ENCODE peak calls at places on chromosome 3, in ten cellular contexts. One of them, this sample, is unnamed.

GRCh38 chr3:12227833-12228232 is 61.0 kb upstream of the PPARG start:
- DNase-seq in skeletal muscle cell: peak; percentile 60
- DNase-seq in GM20000: no peak
- DNase-seq in HEK293T: no peak
- DNase-seq in PC-3: peak; percentile 71
- DNase-seq in activated T-helper 1 cell treated with Interleukin-2 at 50 U/mL for 16 hours: no peak
- DNase-seq in T follicular helper cell: no peak
- DNase-seq in CD4-positive, alpha-beta T cell: no peak
- DNase-seq in C1 segment of cervical spinal cord: no peak
- DNase-seq in GM12878: no peak
- DNase-seq in this sample: no peak

GRCh38 chr3:146326875-146327543 is 76.1 kb upstream of the PLSCR4 start:
- DNase-seq in skeletal muscle cell: no peak
- DNase-seq in GM20000: no peak
- DNase-seq in HEK293T: peak; percentile 42
- DNase-seq in PC-3: peak; percentile 84
- DNase-seq in activated T-helper 1 cell treated with Interleukin-2 at 50 U/mL for 16 hours: no peak
- DNase-seq in T follicular helper cell: no peak
- DNase-seq in CD4-positive, alpha-beta T cell: no peak
- DNase-seq in C1 segment of cervical spinal cord: no peak
- DNase-seq in GM12878: no peak
- DNase-seq in this sample: peak; percentile 10

GRCh38 chr3:185216587-185216918 is 37.3 kb downstream of the EHHADH start:
- DNase-seq in skeletal muscle cell: no peak
- DNase-seq in GM20000: no peak
- DNase-seq in HEK293T: no peak
- DNase-seq in PC-3: no peak
- DNase-seq in activated T-helper 1 cell treated with Interleukin-2 at 50 U/mL for 16 hours: no peak
- DNase-seq in T follicular helper cell: no peak
- DNase-seq in CD4-positive, alpha-beta T cell: no peak
- DNase-seq in C1 segment of cervical spinal cord: no peak
- DNase-seq in GM12878: no peak
- DNase-seq in this sample: no peak

GRCh38 chr3:64331605-64332004 is 106.3 kb upstream of the PRICKLE2 start:
- DNase-seq in skeletal muscle cell: no peak
- DNase-seq in GM20000: no peak
- DNase-seq in HEK293T: no peak
- DNase-seq in PC-3: no peak
- DNase-seq in activated T-helper 1 cell treated with Interleukin-2 at 50 U/mL for 16 hours: no peak
- DNase-seq in T follicular helper cell: no peak
- DNase-seq in CD4-positive, alpha-beta T cell: no peak
- DNase-seq in C1 segment of cervical spinal cord: no peak
- DNase-seq in GM12878: no peak
- DNase-seq in this sample: no peak

GRCh38 chr3:11638669-11639402 is 4.9 kb downstream of the VGLL4 start:
- DNase-seq in skeletal muscle cell: no peak
- DNase-seq in GM20000: no peak
- DNase-seq in HEK293T: peak; percentile 28
- DNase-seq in PC-3: no peak
- DNase-seq in activated T-helper 1 cell treated with Interleukin-2 at 50 U/mL for 16 hours: no peak
- DNase-seq in T follicular helper cell: no peak
- DNase-seq in CD4-positive, alpha-beta T cell: no peak
- DNase-seq in C1 segment of cervical spinal cord: no peak
- DNase-seq in GM12878: no peak
- DNase-seq in this sample: no peak

GRCh38 chr3:16936656-16937055 is 51.9 kb downstream of the PLCL2 start:
- DNase-seq in skeletal muscle cell: no peak
- DNase-seq in GM20000: no peak
- DNase-seq in HEK293T: no peak
- DNase-seq in PC-3: no peak
- DNase-seq in activated T-helper 1 cell treated with Interleukin-2 at 50 U/mL for 16 hours: no peak
- DNase-seq in T follicular helper cell: no peak
- DNase-seq in CD4-positive, alpha-beta T cell: no peak
- DNase-seq in C1 segment of cervical spinal cord: no peak
- DNase-seq in GM12878: no peak
- DNase-seq in this sample: no peak

GRCh38 chr3:14769531-14770325 is 49.0 kb upstream of the FGD5 start:
- DNase-seq in skeletal muscle cell: no peak
- DNase-seq in GM20000: no peak
- DNase-seq in HEK293T: no peak
- DNase-seq in PC-3: no peak
- DNase-seq in activated T-helper 1 cell treated with Interleukin-2 at 50 U/mL for 16 hours: no peak
- DNase-seq in T follicular helper cell: no peak
- DNase-seq in CD4-positive, alpha-beta T cell: no peak
- DNase-seq in C1 segment of cervical spinal cord: no peak
- DNase-seq in GM12878: no peak
- DNase-seq in this sample: no peak

GRCh38 chr3:127265581-127265981 is 22.3 kb downstream of the PRR20G start:
- DNase-seq in skeletal muscle cell: no peak
- DNase-seq in GM20000: no peak
- DNase-seq in HEK293T: no peak
- DNase-seq in PC-3: no peak
- DNase-seq in activated T-helper 1 cell treated with Interleukin-2 at 50 U/mL for 16 hours: no peak
- DNase-seq in T follicular helper cell: no peak
- DNase-seq in CD4-positive, alpha-beta T cell: no peak
- DNase-seq in C1 segment of cervical spinal cord: no peak
- DNase-seq in GM12878: no peak
- DNase-seq in this sample: no peak

GRCh38 chr3:45026957-45027356 is 854 bp downstream of the CLEC3B start:
- DNase-seq in skeletal muscle cell: no peak
- DNase-seq in GM20000: no peak
- DNase-seq in HEK293T: no peak
- DNase-seq in PC-3: no peak
- DNase-seq in activated T-helper 1 cell treated with Interleukin-2 at 50 U/mL for 16 hours: no peak
- DNase-seq in T follicular helper cell: no peak
- DNase-seq in CD4-positive, alpha-beta T cell: no peak
- DNase-seq in C1 segment of cervical spinal cord: no peak
- DNase-seq in GM12878: no peak
- DNase-seq in this sample: no peak

GRCh38 chr3:172982731-172983364 is 158.2 kb downstream of the SPATA16 start:
- DNase-seq in skeletal muscle cell: no peak
- DNase-seq in GM20000: no peak
- DNase-seq in HEK293T: peak; percentile 8
- DNase-seq in PC-3: peak; percentile 18
- DNase-seq in activated T-helper 1 cell treated with Interleukin-2 at 50 U/mL for 16 hours: no peak
- DNase-seq in T follicular helper cell: no peak
- DNase-seq in CD4-positive, alpha-beta T cell: no peak
- DNase-seq in C1 segment of cervical spinal cord: no peak
- DNase-seq in GM12878: no peak
- DNase-seq in this sample: no peak

GRCh38 chr3:195774917-195775316 is 36.8 kb downstream of the MUC4 start:
- DNase-seq in skeletal muscle cell: no peak
- DNase-seq in GM20000: no peak
- DNase-seq in HEK293T: peak; percentile 65
- DNase-seq in PC-3: peak; percentile 59
- DNase-seq in activated T-helper 1 cell treated with Interleukin-2 at 50 U/mL for 16 hours: no peak
- DNase-seq in T follicular helper cell: no peak
- DNase-seq in CD4-positive, alpha-beta T cell: no peak
- DNase-seq in C1 segment of cervical spinal cord: no peak
- DNase-seq in GM12878: no peak
- DNase-seq in this sample: peak; percentile 82

GRCh38 chr3:43030162-43030935 is 51.2 kb downstream of the GASK1A start:
- DNase-seq in skeletal muscle cell: no peak
- DNase-seq in GM20000: no peak
- DNase-seq in HEK293T: no peak
- DNase-seq in PC-3: no peak
- DNase-seq in activated T-helper 1 cell treated with Interleukin-2 at 50 U/mL for 16 hours: no peak
- DNase-seq in T follicular helper cell: no peak
- DNase-seq in CD4-positive, alpha-beta T cell: no peak
- DNase-seq in C1 segment of cervical spinal cord: no peak
- DNase-seq in GM12878: no peak
- DNase-seq in this sample: no peak

GRCh38 chr3:70531063-70531657 is 218.7 kb upstream of the MDFIC2 start:
- DNase-seq in skeletal muscle cell: no peak
- DNase-seq in GM20000: peak; percentile 13
- DNase-seq in HEK293T: peak; percentile 16
- DNase-seq in PC-3: peak; percentile 26
- DNase-seq in activated T-helper 1 cell treated with Interleukin-2 at 50 U/mL for 16 hours: no peak
- DNase-seq in T follicular helper cell: no peak
- DNase-seq in CD4-positive, alpha-beta T cell: no peak
- DNase-seq in C1 segment of cervical spinal cord: no peak
- DNase-seq in GM12878: no peak
- DNase-seq in this sample: peak; percentile 2

GRCh38 chr3:30934208-30934550 is 39.7 kb upstream of the GADL1 start:
- DNase-seq in skeletal muscle cell: peak; percentile 21
- DNase-seq in GM20000: peak; percentile 10
- DNase-seq in HEK293T: peak; percentile 31
- DNase-seq in PC-3: peak; percentile 68
- DNase-seq in activated T-helper 1 cell treated with Interleukin-2 at 50 U/mL for 16 hours: no peak
- DNase-seq in T follicular helper cell: no peak
- DNase-seq in CD4-positive, alpha-beta T cell: no peak
- DNase-seq in C1 segment of cervical spinal cord: no peak
- DNase-seq in GM12878: no peak
- DNase-seq in this sample: peak; percentile 52

This sample was measured in HuH-7.